ENCODE peak calls at places on chromosomes 4 and X, in ten cellular contexts. V is neural progenitor cell; F is aorta; N is H1; J is endothelial cell of umbilical vein; B is hepatocyte; X is CD8-positive, alpha-beta T cell; I is gastrocnemius medialis; S is body of pancreas; H is heart left ventricle. E is an unnamed sample.

GRCh38 chrX:152276277-152276676 is 137.9 kb upstream of the MAGEA10 start:
- DNase-seq in V (no peak), F (no peak), N (no peak), J (no peak), B (no peak), X (no peak), I (no peak), S (no peak), H (no peak), E (no peak)

GRCh38 chrX:72394518-72395163 is 88.9 kb upstream of the CITED1 start:
- DNase-seq in V (peak; percentile 19), F (peak; percentile 46), N (no peak), J (no peak), B (peak; percentile 13), X (no peak), I (peak; percentile 47), S (no peak), H (no peak), E (peak; percentile 36)

GRCh38 chr4:10077492-10078335 is 38.9 kb downstream of the WDR1 start:
- DNase-seq in V (no peak), F (peak; percentile 53), N (no peak), J (peak; percentile 40), B (no peak), X (peak; percentile 19), I (no peak), S (peak; percentile 5), H (peak; percentile 61), E (no peak)

GRCh38 chr4:145315828-145316227 is 135.4 kb upstream of the OTUD4 start:
- DNase-seq in V (no peak), F (no peak), N (no peak), J (no peak), B (no peak), X (no peak), I (no peak), S (no peak), H (no peak), E (no peak)

GRCh38 chr4:10496200-10496599 is 39.0 kb upstream of the ZNF518B start:
- DNase-seq in V (peak; percentile 88), F (no peak), N (peak; percentile 41), J (no peak), B (no peak), X (no peak), I (no peak), S (no peak), H (no peak), E (no peak)

GRCh38 chr4:25938251-25939186 is 24.5 kb downstream of the SMIM20 start:
- DNase-seq in V (no peak), F (no peak), N (no peak), J (no peak), B (no peak), X (no peak), I (peak; percentile 23), S (peak; percentile 14), H (no peak), E (peak; percentile 31)

GRCh38 chr4:12126476-12126875 is 697.8 kb upstream of the HS3ST1 start:
- DNase-seq in V (no peak), F (no peak), N (no peak), J (peak; percentile 43), B (no peak), X (no peak), I (no peak), S (no peak), H (no peak), E (no peak)

GRCh38 chr4:113248320-113248719 is 198.9 kb downstream of the ANK2 start:
- DNase-seq in V (peak; percentile 48), F (no peak), N (peak; percentile 39), J (no peak), B (no peak), X (no peak), I (no peak), S (peak; percentile 24), H (no peak), E (peak; percentile 3)

GRCh38 chr4:123244233-123244632 is 152.4 kb upstream of the SPRY1 start:
- DNase-seq in V (peak; percentile 10), F (peak; percentile 48), N (no peak), J (peak; percentile 65), B (no peak), X (no peak), I (peak; percentile 24), S (peak; percentile 18), H (peak; percentile 74), E (no peak)

GRCh38 chrX:12162420-12162819 is 24.1 kb downstream of the FRMPD4 start:
- DNase-seq in V (no peak), F (no peak), N (no peak), J (no peak), B (no peak), X (no peak), I (no peak), S (no peak), H (no peak), E (no peak)

GRCh38 chrX:15877380-15877779 is 22.8 kb upstream of the AP1S2 start:
- DNase-seq in V (no peak), F (peak; percentile 43), N (no peak), J (no peak), B (no peak), X (no peak), I (peak; percentile 51), S (no peak), H (no peak), E (peak; percentile 43)

GRCh38 chr4:60463846-60464502 is 736.2 kb upstream of the ADGRL3 start:
- DNase-seq in V (peak; percentile 12), F (no peak), N (no peak), J (no peak), B (no peak), X (no peak), I (no peak), S (no peak), H (no peak), E (no peak)

GRCh38 chr4:159899596-159899995 is 796.7 kb downstream of the RAPGEF2 start:
- DNase-seq in V (no peak), F (no peak), N (no peak), J (no peak), B (no peak), X (no peak), I (no peak), S (no peak), H (no peak), E (no peak)

GRCh38 chr4:15706646-15707362 is 3.9 kb downstream of the BST1 start:
- DNase-seq in V (no peak), F (no peak), N (no peak), J (no peak), B (no peak), X (no peak), I (no peak), S (no peak), H (no peak), E (no peak)

GRCh38 chr4:76747613-76748012 is 150.3 kb downstream of the SOWAHB start:
- DNase-seq in V (no peak), F (no peak), N (no peak), J (no peak), B (no peak), X (no peak), I (no peak), S (no peak), H (no peak), E (no peak)

DNA sequence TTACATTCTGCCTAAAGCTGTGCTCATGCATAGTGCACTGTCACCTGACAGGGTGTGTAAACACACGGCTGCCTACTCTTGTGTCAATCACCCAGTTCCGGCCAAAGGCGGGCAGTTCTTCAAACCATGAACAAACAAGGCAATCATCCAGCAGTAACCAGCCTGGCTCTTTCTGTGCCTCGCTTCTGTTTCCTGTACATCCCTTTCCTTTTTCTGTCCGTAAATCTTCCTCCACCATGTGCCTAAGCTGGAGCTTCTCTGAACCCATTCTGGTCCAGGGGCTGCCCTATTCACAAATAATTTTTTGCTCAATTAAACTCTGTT is 60.8 kb upstream of the CBR4 start:
- DNase-seq in V (no peak), F (no peak), N (no peak), J (no peak), B (peak; percentile 75), X (no peak), I (no peak), S (peak; percentile 70), H (no peak), E (peak; percentile 66)
- H3K4me3 ChIP-seq in V (no peak overlapping the region), F (no peak overlapping the region), N (no peak overlapping the region), J (no peak overlapping the region), B (no peak overlapping the region), X (no peak overlapping the region), I (no peak overlapping the region), S (no peak overlapping the region), H (no peak overlapping the region), E (no peak overlapping the region)

GRCh38 chrX:55006827-55007621 is 6.9 kb downstream of the APEX2 start:
- DNase-seq in V (no peak), F (no peak), N (no peak), J (no peak), B (peak; percentile 9), X (no peak), I (no peak), S (no peak), H (no peak), E (no peak)
- H3K9me3 ChIP-seq in V (no peaks in the 10 kb centered on the region), F (no peaks in the 10 kb centered on the region), N (no peaks in the 10 kb centered on the region), J (no peaks in the 10 kb centered on the region), B (no peaks in the 10 kb centered on the region), X (no peaks in the 10 kb centered on the region), I (no peaks in the 10 kb centered on the region), S (no peaks in the 10 kb centered on the region), H (no peaks in the 10 kb centered on the region), E (no peaks in the 10 kb centered on the region)

GRCh38 chrX:50183891-50184290 is 16.9 kb downstream of the AKAP4 start:
- DNase-seq in V (no peak), F (no peak), N (no peak), J (no peak), B (no peak), X (no peak), I (no peak), S (no peak), H (no peak), E (no peak)

DNA sequence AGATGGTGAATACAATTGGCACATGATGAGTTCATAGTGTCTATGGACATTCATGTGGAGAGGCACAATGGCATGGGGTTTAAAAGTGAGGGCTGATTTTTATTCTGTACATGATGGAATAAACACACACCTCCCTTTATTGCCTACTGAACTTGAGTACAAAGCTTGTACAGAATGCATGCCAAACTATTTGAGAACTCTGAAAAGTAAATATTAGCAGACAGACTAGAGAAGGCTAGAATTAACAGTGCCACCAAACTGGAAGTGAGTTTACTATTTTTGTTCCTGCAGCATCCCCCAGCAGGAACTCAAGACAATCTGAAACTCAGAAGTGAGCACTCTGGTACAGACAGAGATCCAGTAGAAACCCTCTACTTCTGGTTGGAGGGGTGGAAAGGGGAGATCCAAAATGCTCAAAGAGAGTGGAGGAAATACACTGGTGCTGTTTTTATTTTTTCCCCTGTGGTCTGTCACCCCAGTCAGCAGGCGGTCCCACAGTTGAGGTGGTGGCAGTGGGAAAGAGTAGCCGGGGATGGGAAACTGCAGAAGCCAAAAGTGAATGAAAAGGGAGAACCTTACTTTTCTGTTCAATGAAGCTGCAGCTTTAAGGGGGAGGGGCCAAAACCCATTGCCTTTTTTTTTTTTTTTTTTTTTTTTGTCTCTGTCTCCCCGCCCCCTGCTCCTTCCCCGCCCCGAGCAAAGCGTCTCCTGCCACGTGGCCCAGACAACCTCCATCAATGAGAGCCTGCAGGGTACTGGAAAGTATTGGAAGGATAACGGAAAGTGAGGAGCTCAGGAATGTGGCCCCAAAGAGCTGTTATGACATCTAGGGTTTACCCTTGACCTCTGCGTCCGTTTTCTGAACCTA is 20.5 kb downstream of the AKAP4 start:
- DNase-seq in V (no peak), F (no peak), N (no peak), J (no peak), B (no peak), X (no peak), I (no peak), S (peak; percentile 10), H (no peak), E (no peak)
- H3K27me3 ChIP-seq in V (no peaks in the 10 kb centered on the region), F (no peaks in the 10 kb centered on the region), N (no peaks in the 10 kb centered on the region), J (no peaks in the 10 kb centered on the region), B (no peaks in the 10 kb centered on the region), X (no peaks in the 10 kb centered on the region), I (no peaks in the 10 kb centered on the region), S (no peaks in the 10 kb centered on the region), H (no peaks in the 10 kb centered on the region), E (no peaks in the 10 kb centered on the region)

GRCh38 chr4:186158021-186158859 is 33.1 kb upstream of the CYP4V2 start:
- DNase-seq in V (no peak), F (no peak), N (no peak), J (no peak), B (peak; percentile 5), X (no peak), I (no peak), S (no peak), H (no peak), E (no peak)
- H3K4me3 ChIP-seq in V (no peak overlapping the region), F (no peak overlapping the region), N (no peak overlapping the region), J (no peak overlapping the region), B (no peak overlapping the region), X (no peak overlapping the region), I (no peak overlapping the region), S (no peak overlapping the region), H (no peak overlapping the region), E (no peak overlapping the region)

E was measured in MG63.